ENCODE peak calls at places on chromosomes 6 and 20, in six cellular contexts. T is HEK293T; F is effector memory CD4-positive, alpha-beta T cell; O is stimulated activated CD8-positive, alpha-beta memory T cell treated with anti-CD3 and anti-CD28 coated beads, Interleukin-2, amount 100 ng/mL, for 1 hour; B is effector CD4-positive, alpha-beta T cell; D is activated CD8-positive, alpha-beta memory T cell treated with anti-CD3 and anti-CD28 coated beads, Interleukin-2, amount 50 U/mL, for 4 hours. W is an unnamed sample.
A peak's percentile ranks its signal among the peaks of the same experiment; 100 is the strongest.

GRCh38 chr6:127053032-127053908 is 65.2 kb upstream of the RSPO3 start:
- DNase-seq in F (no peak), B (no peak), D (no peak), O (no peak), T (no peak), W (no peak)

GRCh38 chr20:64220891-64221527 is 34.5 kb upstream of the PCMTD2 start:
- DNase-seq in D (no peak), B (no peak), O (no peak), T (no peak), F (no peak), W (no peak)

GRCh38 chr6:8674088-8674487 is 238.7 kb upstream of the SLC35B3 start:
- DNase-seq in T (no peak), F (no peak), B (no peak), D (no peak), O (no peak), W (no peak)

GRCh38 chr6:97026298-97026697 is 101.8 kb downstream of the KLHL32 start:
- DNase-seq in T (no peak), O (no peak), B (no peak), F (no peak), D (no peak), W (no peak)

GRCh38 chr6:43274916-43275597 is 23.0 kb upstream of the SLC22A7 start:
- DNase-seq in O (no peak), T (no peak), B (no peak), D (peak; percentile 48), F (peak; percentile 2), W (no peak)

GRCh38 chr6:46465294-46466165 is 25.7 kb downstream of the RCAN2 start:
- DNase-seq in O (no peak), F (no peak), D (no peak), B (no peak), T (no peak), W (no peak)

GRCh38 chr6:109075934-109076333 is 18.7 kb downstream of the SESN1 start:
- DNase-seq in O (no peak), F (no peak), D (no peak), B (no peak), T (no peak), W (no peak)

GRCh38 chr6:136822051-136822378 is 377 bp upstream of the PEX7 start:
- DNase-seq in D (no peak), O (no peak), T (peak; percentile 14), F (peak; percentile 5), B (no peak), W (no peak)

GRCh38 chr6:124158024-124158423 is 354.4 kb downstream of the NKAIN2 start:
- DNase-seq in B (no peak), D (no peak), T (no peak), F (no peak), O (no peak), W (no peak)

GRCh38 chr6:162704001-162704400 is 23.6 kb downstream of the PRKN start:
- DNase-seq in T (no peak), D (no peak), O (no peak), B (no peak), F (no peak), W (no peak)

GRCh38 chr20:35720165-35721123 is 21.2 kb downstream of the ROMO1 start:
- DNase-seq in B (no peak), F (no peak), D (no peak), T (no peak), O (no peak), W (no peak)

GRCh38 chr20:61925555-61926252 is 140.0 kb downstream of the TAF4 start:
- DNase-seq in B (no peak), T (peak; percentile 44), D (no peak), O (no peak), F (no peak), W (peak; percentile 24)

GRCh38 chr6:72206606-72207005 is 320.3 kb downstream of the RIMS1 start:
- DNase-seq in D (no peak), F (no peak), T (peak; percentile 7), O (no peak), B (no peak), W (no peak)

GRCh38 chr6:35486005-35486925 is 10.6 kb downstream of the TEAD3 start:
- DNase-seq in D (no peak), O (no peak), B (no peak), T (no peak), F (no peak), W (no peak)

GRCh38 chr6:31972709-31973350 is 892 bp upstream of the DXO start:
- DNase-seq in D (no peak), B (no peak), F (no peak), T (no peak), O (no peak), W (no peak)

GRCh38 chr6:113636357-113636824 is 220.8 kb upstream of the MARCKS start:
- DNase-seq in T (peak; percentile 33), B (no peak), D (no peak), O (no peak), F (no peak), W (no peak)

GRCh38 chr6:133526436-133526835 is 285.3 kb downstream of the EYA4 start:
- DNase-seq in T (no peak), D (no peak), B (no peak), F (no peak), O (no peak), W (no peak)

GRCh38 chr6:158406736-158407135 is 94.5 kb downstream of the TULP4 start:
- DNase-seq in D (no peak), T (no peak), F (no peak), O (no peak), B (no peak), W (no peak)

GRCh38 chr6:71621918-71622519 is 264.3 kb upstream of the RIMS1 start:
- DNase-seq in T (peak; percentile 18), D (no peak), O (no peak), B (no peak), F (no peak), W (peak; percentile 2)

GRCh38 chr6:27605401-27606342 is 132.8 kb upstream of the ZNF184 start:
- DNase-seq in O (no peak), B (no peak), T (peak; percentile 55), F (no peak), D (no peak), W (peak; percentile 85)

GRCh38 chr6:33414592-33415271 is 3.2 kb downstream of the CUTA start:
- DNase-seq in B (no peak), O (no peak), T (no peak), F (no peak), D (no peak), W (no peak)

GRCh38 chr6:149471801-149472200 is 13.0 kb downstream of the ZC3H12D start:
- DNase-seq in B (no peak), T (no peak), O (no peak), F (no peak), D (no peak), W (no peak)

GRCh38 chr20:35284267-35284991 is at the start of gene EIF6:
- DNase-seq in B (peak; percentile 54), O (peak; percentile 45), F (peak; percentile 41), T (peak; percentile 93), D (peak; percentile 72), W (peak; percentile 79)

GRCh38 chr6:110566346-110567125 is 90.1 kb upstream of the SLC22A16 start:
- DNase-seq in B (no peak), D (no peak), O (no peak), T (no peak), F (no peak), W (no peak)

GRCh38 chr6:139189665-139190064 is 54.8 kb downstream of the HECA start:
- DNase-seq in F (no peak), D (no peak), T (no peak), B (no peak), O (no peak), W (no peak)

GRCh38 chr6:46850781-46851180 is 57.6 kb downstream of the MEP1A start:
- DNase-seq in O (no peak), B (no peak), T (no peak), D (no peak), F (no peak), W (no peak)

GRCh38 chr20:63680857-63681608 is 15.4 kb upstream of the TNFRSF6B start:
- DNase-seq in O (no peak), F (no peak), D (no peak), T (no peak), B (no peak), W (no peak)

GRCh38 chr20:32572271-32572968 is 12.7 kb downstream of the NOL4L start:
- DNase-seq in F (no peak), T (no peak), D (no peak), O (no peak), B (no peak), W (no peak)

GRCh38 chr6:10341605-10342004 is 73.3 kb downstream of the TFAP2A start:
- DNase-seq in D (no peak), O (no peak), T (no peak), B (no peak), F (no peak), W (no peak)

GRCh38 chr20:31837896-31838397 is 7.5 kb downstream of the FOXS1 start:
- DNase-seq in T (no peak), F (no peak), O (no peak), D (no peak), B (no peak), W (no peak)

GRCh38 chr6:72650081-72650745 is 28.3 kb downstream of the KCNQ5 start:
- DNase-seq in O (no peak), T (no peak), D (no peak), F (no peak), B (no peak), W (no peak)

GRCh38 chr20:47586648-47587306 is 85.1 kb downstream of the NCOA3 start:
- DNase-seq in O (no peak), B (no peak), D (no peak), F (no peak), T (no peak), W (no peak)

GRCh38 chr20:25533920-25534700 is 51.2 kb downstream of the NINL start:
- DNase-seq in T (no peak), B (no peak), O (no peak), D (no peak), F (no peak), W (no peak)

GRCh38 chr6:108798672-108799355 is 49.4 kb upstream of the ARMC2 start:
- DNase-seq in B (peak; percentile 7), D (peak; percentile 41), F (peak; percentile 11), O (peak; percentile 16), T (no peak), W (no peak)

GRCh38 chr20:53940883-53941546 is 129.4 kb downstream of the BCAS1 start:
- DNase-seq in F (no peak), B (no peak), O (no peak), T (no peak), D (no peak), W (no peak)

GRCh38 chr6:1971612-1972011 is 273.8 kb downstream of the GMDS start:
- DNase-seq in B (no peak), F (no peak), O (no peak), D (no peak), T (no peak), W (no peak)

GRCh38 chr20:56358070-56358469 is 704 bp upstream of the FAM210B start:
- DNase-seq in T (no peak), F (no peak), D (no peak), O (no peak), B (no peak), W (no peak)

GRCh38 chr20:7540923-7541322 is 399.3 kb downstream of the HAO1 start:
- DNase-seq in T (no peak), O (no peak), B (no peak), D (no peak), F (no peak), W (no peak)